ENCODE peak calls at places on chromosomes 6 and 20, in five cellular contexts. G, K, Y, X and V are unnamed samples.

GRCh38 chr6:89610149-89610642 is 28.4 kb downstream of the LYRM2 start:
- DNase-seq in G (peak), Y (peak), X (peak), K (peak), V (no peak)

GRCh38 chr6:159174263-159174974 is 5.2 kb downstream of the FNDC1 start:
- DNase-seq in K (peak), X (peak), Y (peak), G (peak), V (no peak)

GRCh38 chr20:59665656-59666555 is 61.6 kb downstream of the PHACTR3 start:
- DNase-seq in G (no peak), Y (no peak), X (no peak), K (no peak), V (no peak)

GRCh38 chr6:129646140-129646569 is 63.8 kb downstream of the ARHGAP18 start:
- DNase-seq in X (no peak), K (no peak), G (no peak), Y (no peak), V (no peak)

GRCh38 chr6:75128881-75129570 is 76.8 kb downstream of the COL12A1 start:
- DNase-seq in K (no peak), X (peak), G (no peak), Y (no peak), V (no peak)

GRCh38 chr20:4601630-4602296 is 119.9 kb upstream of the PRND start:
- DNase-seq in G (peak), K (no peak), X (no peak), Y (no peak), V (peak)

GRCh38 chr6:145119091-145119490 is 616.2 kb downstream of the EPM2A start:
- DNase-seq in Y (no peak), G (no peak), K (no peak), X (no peak), V (no peak)

GRCh38 chr6:77462359-77463307 is 658 bp downstream of the HTR1B start:
- DNase-seq in G (peak), Y (peak), X (no peak), K (no peak), V (no peak)

GRCh38 chr6:3431994-3432393 is 24.9 kb downstream of the SLC22A23 start:
- DNase-seq in G (no peak), X (no peak), K (no peak), Y (no peak), V (no peak)

GRCh38 chr20:51220293-51220706 is 197.4 kb upstream of the KCNG1 start:
- DNase-seq in X (peak), Y (peak), G (no peak), K (no peak), V (no peak)

GRCh38 chr6:158557927-158558326 is 2.0 kb upstream of the TMEM181 start:
- DNase-seq in X (no peak), K (no peak), G (no peak), Y (no peak), V (no peak)

GRCh38 chr6:161549977-161550655 is 276.3 kb upstream of the AGPAT4 start:
- DNase-seq in X (no peak), Y (no peak), K (no peak), G (no peak), V (no peak)

GRCh38 chr6:87200469-87201174 is 45.3 kb downstream of the ZNF292 start:
- DNase-seq in X (peak), G (no peak), K (no peak), Y (no peak), V (no peak)

GRCh38 chr6:79193971-79194370 is 40.5 kb downstream of the HMGN3 start:
- DNase-seq in X (peak), Y (no peak), K (no peak), G (no peak), V (no peak)

GRCh38 chr20:1809121-1809520 is 86.1 kb upstream of the SIRPA start:
- DNase-seq in G (peak), Y (no peak), X (peak), K (no peak), V (peak)

GRCh38 chr6:166360243-166361079 is 18.1 kb upstream of the SFT2D1 start:
- DNase-seq in G (peak), K (no peak), X (peak), Y (no peak), V (no peak)

GRCh38 chr6:62150048-62150663 is 135.9 kb downstream of the KHDRBS2 start:
- DNase-seq in X (peak), G (peak), Y (peak), K (peak), V (no peak)

GRCh38 chr6:125507987-125508655 is 206.4 kb upstream of the HDDC2 start:
- DNase-seq in K (peak), Y (no peak), G (peak), X (peak), V (no peak)

GRCh38 chr6:161189891-161190290 is 84.0 kb downstream of the AGPAT4 start:
- DNase-seq in G (no peak), X (peak), K (no peak), Y (no peak), V (no peak)

GRCh38 chr6:7188492-7188891 is 80.7 kb downstream of the RREB1 start:
- DNase-seq in K (peak), G (no peak), X (no peak), Y (no peak), V (no peak)

GRCh38 chr6:140980265-140980887 is 1152.3 kb upstream of the GJE1 start:
- DNase-seq in G (peak), Y (no peak), K (no peak), X (peak), V (no peak)

GRCh38 chr20:50528804-50529351 is 18.7 kb downstream of the PTPN1 start:
- DNase-seq in K (no peak), G (no peak), X (peak), Y (no peak), V (no peak)

GRCh38 chr6:14373648-14374437 is 256.3 kb downstream of the CD83 start:
- DNase-seq in K (no peak), Y (no peak), X (no peak), G (no peak), V (no peak)

GRCh38 chr20:48025061-48025515 is 239.8 kb upstream of the SULF2 start:
- DNase-seq in X (peak), Y (no peak), K (peak), G (peak), V (no peak)

GRCh38 chr6:27139753-27140522 is 107.6 kb upstream of the PRSS16 start:
- DNase-seq in X (no peak), Y (peak), K (peak), G (peak), V (no peak)

GRCh38 chr6:98107801-98108200 is 726.6 kb upstream of the POU3F2 start:
- DNase-seq in K (no peak), G (no peak), Y (no peak), X (no peak), V (no peak)

GRCh38 chr6:134097114-134097707 is 44.8 kb upstream of the SLC2A12 start:
- DNase-seq in X (peak), K (peak), Y (peak), G (peak), V (no peak)

GRCh38 chr20:45509091-45509490 is 6.3 kb downstream of the SPINT3 start:
- DNase-seq in Y (no peak), X (no peak), K (no peak), G (no peak), V (no peak)

GRCh38 chr20:11447371-11448100 is 470.2 kb upstream of the BTBD3 start:
- DNase-seq in G (no peak), Y (no peak), X (no peak), K (no peak), V (no peak)

GRCh38 chr20:20491110-20491783 is 123.3 kb downstream of the INSM1 start:
- DNase-seq in X (peak), K (no peak), G (peak), Y (no peak), V (no peak)

GRCh38 chr6:105810105-105810921 is 275.8 kb upstream of the PRDM1 start:
- DNase-seq in G (peak), X (peak), Y (no peak), K (peak), V (no peak)

GRCh38 chr6:19231878-19232519 is 605.2 kb upstream of the ID4 start:
- DNase-seq in Y (no peak), G (no peak), X (no peak), K (no peak), V (no peak)

GRCh38 chr6:131084982-131085381 is 21.9 kb upstream of the EPB41L2 start:
- DNase-seq in K (no peak), Y (no peak), X (no peak), G (no peak), V (no peak)

GRCh38 chr6:116332096-116332495 is 38.7 kb upstream of the DSE start:
- DNase-seq in K (no peak), Y (no peak), X (no peak), G (no peak), V (no peak)

GRCh38 chr6:28769626-28770402 is 154.0 kb downstream of the TRIM27 start:
- DNase-seq in G (peak), Y (peak), X (peak), K (no peak), V (no peak)
- TF ChIP-seq CTCF in G (peak), Y (peak), X (peak), K (no peak), V (no peak)

GRCh38 chr6:168414696-168415095 is 26.3 kb upstream of the SMOC2 start:
- DNase-seq in Y (no peak), K (no peak), G (no peak), X (peak), V (no peak)

GRCh38 chr6:168413856-168414255 is 27.1 kb upstream of the SMOC2 start:
- DNase-seq in K (no peak), Y (no peak), X (no peak), G (no peak), V (peak)

GRCh38 chr6:168411793-168412192 is 29.2 kb upstream of the SMOC2 start:
- DNase-seq in Y (no peak), G (no peak), X (no peak), K (no peak), V (no peak)

GRCh38 chr6:168412456-168412855 is 28.5 kb upstream of the SMOC2 start:
- DNase-seq in K (no peak), X (no peak), Y (no peak), G (no peak), V (no peak)

DNA sequence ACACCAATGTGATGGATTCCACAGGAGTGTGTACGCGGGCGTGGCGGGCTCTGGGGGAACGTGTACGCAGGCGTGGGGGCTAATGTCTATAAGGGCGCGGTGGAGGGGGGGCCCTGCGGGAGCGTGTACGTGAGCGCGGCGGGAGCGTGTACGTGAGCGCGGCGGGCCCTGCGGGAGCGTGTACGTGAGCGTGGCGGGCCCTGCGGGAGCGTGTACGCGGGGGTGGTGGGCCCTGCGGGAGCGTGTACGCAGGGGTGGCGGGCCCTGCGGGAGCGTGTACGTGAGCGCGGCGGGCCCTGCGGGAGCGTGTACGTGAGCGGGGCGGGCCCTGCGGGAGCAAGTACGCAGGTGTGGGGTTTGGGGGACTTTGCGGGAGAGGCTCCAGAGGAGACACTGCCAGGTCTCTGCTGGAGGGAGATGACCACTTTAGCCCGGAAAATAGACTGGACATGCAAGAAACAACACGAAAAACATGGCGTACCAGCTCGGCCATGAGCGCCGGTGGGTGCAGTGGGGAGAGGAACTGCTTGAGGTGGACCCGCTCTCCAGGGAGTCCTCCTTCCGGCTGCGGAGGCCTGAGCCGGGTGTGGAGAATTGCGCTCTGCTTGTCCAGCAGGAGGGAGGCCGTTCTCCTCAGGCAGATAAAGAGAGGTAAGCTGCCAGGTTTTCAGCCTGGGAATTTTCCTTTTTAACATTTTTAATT is 27.8 kb upstream of the SMOC2 start:
- DNase-seq in K (no peak), Y (no peak), G (no peak), X (no peak), V (no peak)
- H3K4me3 ChIP-seq in K (no peak), Y (no peak), G (no peak), X (no peak), V (no peak)

GRCh38 chr20:22545045-22545444 is 39.3 kb downstream of the FOXA2 start:
- DNase-seq in K (no peak), Y (no peak), G (no peak), X (no peak), V (no peak)

GRCh38 chr20:22544462-22544861 is 39.9 kb downstream of the FOXA2 start:
- DNase-seq in K (no peak), G (no peak), Y (no peak), X (no peak), V (no peak)

GRCh38 chr20:22542427-22542826 is 41.9 kb downstream of the FOXA2 start:
- DNase-seq in K (no peak), Y (no peak), G (no peak), X (no peak), V (no peak)

GRCh38 chr20:22546344-22546743 is 38.0 kb downstream of the FOXA2 start:
- DNase-seq in X (no peak), K (no peak), G (no peak), Y (no peak), V (no peak)

GRCh38 chr20:22548040-22548439 is 36.3 kb downstream of the FOXA2 start:
- DNase-seq in G (no peak), K (no peak), Y (no peak), X (no peak), V (no peak)
- TF ChIP-seq CTCF in G (no peak), K (no peak), Y (no peak), X (no peak), V (no peak)

GRCh38 chr6:69555239-69555638 is 241.6 kb downstream of the LMBRD1 start:
- DNase-seq in X (no peak), G (no peak), K (no peak), Y (no peak), V (no peak)
- H3K4me3 ChIP-seq in X (no peak), G (no peak), K (no peak), Y (no peak), V (no peak)

GRCh38 chr6:43468748-43469681 is 8.4 kb upstream of the TJAP1 start:
- DNase-seq in Y (no peak), K (no peak), G (no peak), X (no peak), V (no peak)

GRCh38 chr6:43468240-43468639 is 9.1 kb upstream of the TJAP1 start:
- DNase-seq in X (no peak), K (no peak), Y (no peak), G (no peak), V (no peak)

GRCh38 chr6:43467752-43468151 is 9.6 kb upstream of the TJAP1 start:
- DNase-seq in X (no peak), K (no peak), G (no peak), Y (no peak), V (no peak)

GRCh38 chr6:43464337-43464736 is 9.0 kb upstream of the DLK2 start:
- DNase-seq in G (no peak), X (no peak), Y (no peak), K (no peak), V (no peak)

DNA sequence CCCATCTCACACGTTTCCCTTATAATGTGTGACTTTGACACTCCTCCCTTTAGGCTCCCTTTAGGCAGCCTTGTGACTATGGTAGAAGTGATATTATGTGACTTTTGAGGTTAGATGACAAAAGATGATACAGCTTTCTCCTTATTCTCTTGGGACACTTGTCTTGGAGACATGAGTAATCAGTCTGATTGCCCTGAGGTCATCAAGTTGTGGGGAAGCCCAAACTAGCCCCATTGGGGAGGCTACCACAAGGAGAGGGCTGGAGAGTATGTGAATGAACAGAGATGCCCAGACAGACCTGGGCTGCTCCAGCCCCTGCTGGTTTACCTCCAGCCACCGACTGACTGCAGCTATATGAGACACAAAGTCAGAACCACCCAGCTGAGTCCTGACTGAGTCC is 10.6 kb upstream of the DLK2 start:
- DNase-seq in K (no peak), Y (no peak), G (no peak), X (peak), V (no peak)
- TF ChIP-seq CTCF in K (no peak), Y (no peak), G (no peak), X (no peak), V (no peak)

DNA sequence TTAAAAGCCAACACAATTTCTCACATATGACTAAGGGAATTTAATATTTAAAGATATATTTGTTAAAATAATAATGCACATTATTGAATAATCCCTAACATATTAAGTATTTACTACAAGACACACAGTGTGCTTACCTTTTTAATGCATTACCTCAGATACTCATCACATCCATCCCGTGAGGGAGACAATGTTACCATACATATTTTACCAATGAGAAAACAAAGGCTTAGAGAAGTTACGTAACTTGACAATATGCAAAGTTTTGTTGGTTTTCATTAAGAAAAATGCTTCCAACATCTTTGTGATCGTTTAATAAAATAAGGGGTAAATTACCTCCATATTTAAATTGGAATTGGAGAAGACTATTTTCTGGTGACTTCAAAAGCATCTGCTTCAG is 4.3 kb downstream of the IFNGR1 start:
- DNase-seq in X (peak), G (no peak), K (no peak), Y (no peak), V (no peak)
- H3K4me3 ChIP-seq in X (no peak), G (no peak), K (no peak), Y (no peak), V (no peak)

GRCh38 chr6:156659317-156660198 is 117.6 kb upstream of the ARID1B start:
- DNase-seq in G (no peak), X (no peak), K (no peak), Y (no peak), V (no peak)

GRCh38 chr6:156658596-156659316 is 118.4 kb upstream of the ARID1B start:
- DNase-seq in K (no peak), Y (no peak), X (peak), G (no peak), V (no peak)

GRCh38 chr6:156660389-156660788 is 116.8 kb upstream of the ARID1B start:
- DNase-seq in K (no peak), X (no peak), Y (no peak), G (no peak), V (no peak)

GRCh38 chr6:156658186-156658585 is 119.0 kb upstream of the ARID1B start:
- DNase-seq in K (no peak), Y (no peak), X (peak), G (peak), V (no peak)

GRCh38 chr6:156662025-156662445 is 115.1 kb upstream of the ARID1B start:
- DNase-seq in K (no peak), G (no peak), Y (no peak), X (peak), V (no peak)
- TF ChIP-seq CTCF in K (no peak), G (peak), Y (peak), X (peak), V (no peak)

GRCh38 chr6:63351995-63352586 is 32.3 kb upstream of the LGSN start:
- DNase-seq in X (peak), Y (no peak), K (peak), G (peak), V (no peak)

GRCh38 chr6:63355632-63356031 is 35.8 kb upstream of the LGSN start:
- DNase-seq in Y (no peak), G (no peak), X (no peak), K (no peak), V (no peak)

GRCh38 chr6:63349401-63349800 is 29.6 kb upstream of the LGSN start:
- DNase-seq in K (no peak), X (no peak), G (no peak), Y (no peak), V (no peak)

GRCh38 chr6:63353282-63353630 is 33.5 kb upstream of the LGSN start:
- DNase-seq in K (no peak), Y (no peak), X (no peak), G (no peak), V (no peak)

GRCh38 chr6:63352587-63353281 is 33.0 kb upstream of the LGSN start:
- DNase-seq in X (peak), K (peak), G (peak), Y (peak), V (no peak)
- H3K4me3 ChIP-seq in X (no peak), K (peak), G (no peak), Y (no peak), V (no peak)

DNA sequence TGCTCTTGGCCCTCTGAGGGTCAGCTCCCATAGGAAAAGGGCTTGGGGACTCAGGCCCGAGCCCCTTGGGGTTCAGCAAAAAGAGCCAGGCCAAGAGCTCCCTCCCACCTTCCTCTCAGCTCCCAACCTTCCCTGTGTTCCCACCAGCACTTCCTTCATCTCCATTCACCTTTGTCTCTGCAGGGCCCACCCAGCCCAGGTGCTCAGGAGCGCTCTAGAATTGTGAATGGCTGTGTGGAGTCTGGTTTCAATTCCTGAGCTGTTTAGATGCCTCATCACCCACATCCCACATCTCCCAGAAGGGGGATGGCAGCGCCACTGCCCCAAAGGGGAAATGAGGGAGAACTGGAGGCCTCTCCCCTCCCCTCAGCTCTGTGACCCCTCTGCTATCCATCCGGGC is 7.7 kb downstream of the GRM4 start:
- DNase-seq in Y (no peak), X (no peak), G (no peak), K (no peak), V (no peak)
- TF ChIP-seq CTCF in Y (no peak), X (no peak), G (no peak), K (no peak), V (no peak)

DNA sequence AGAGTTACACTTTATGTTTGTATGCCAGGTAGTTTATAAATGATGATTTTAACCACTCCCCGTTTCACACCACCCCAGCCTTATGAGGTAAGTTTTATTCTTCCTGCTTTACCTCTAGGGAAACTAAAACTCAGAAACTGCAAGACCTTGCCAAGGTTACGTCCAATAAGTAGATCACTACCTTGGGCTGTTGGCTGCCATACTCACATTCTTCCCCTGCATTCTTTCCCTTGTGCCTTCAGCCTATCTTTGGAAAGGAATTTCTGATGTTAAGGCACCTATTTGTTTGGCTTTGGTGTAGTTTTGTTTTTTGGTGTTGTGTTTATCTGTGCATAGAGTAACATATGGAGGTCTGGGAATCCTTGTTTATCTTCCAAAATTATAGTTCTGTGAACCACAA is 122.1 kb downstream of the UST start:
- DNase-seq in X (no peak), Y (peak), K (no peak), G (no peak), V (no peak)
- H3K4me3 ChIP-seq in X (no peak), Y (no peak), K (no peak), G (no peak), V (no peak)